ENCODE peak calls at places on chromosome 20, in five cellular contexts. One of them, this sample, is unnamed.

GRCh38 chr20:33490023-33490933 is at the start of gene CBFA2T2:
- DNase-seq in body of pancreas: no peak
- DNase-seq in GM12892: no peak
- DNase-seq in HepG2: peak
- DNase-seq in uterus: peak
- DNase-seq in this sample: peak

GRCh38 chr20:53949319-53949839 is 121.0 kb downstream of the BCAS1 start:
- DNase-seq in body of pancreas: no peak
- DNase-seq in GM12892: no peak
- DNase-seq in HepG2: no peak
- DNase-seq in uterus: no peak
- DNase-seq in this sample: peak

GRCh38 chr20:5400164-5400762 is 83.5 kb upstream of the PROKR2 start:
- DNase-seq in body of pancreas: no peak
- DNase-seq in GM12892: no peak
- DNase-seq in HepG2: peak
- DNase-seq in uterus: no peak
- DNase-seq in this sample: no peak

GRCh38 chr20:18103497-18103896 is 34.2 kb upstream of the KAT14 start:
- DNase-seq in body of pancreas: no peak
- DNase-seq in GM12892: no peak
- DNase-seq in HepG2: peak
- DNase-seq in uterus: no peak
- DNase-seq in this sample: peak

GRCh38 chr20:58715709-58716475 is 23.3 kb downstream of the NPEPL1 start:
- DNase-seq in body of pancreas: no peak
- DNase-seq in GM12892: no peak
- DNase-seq in HepG2: no peak
- DNase-seq in uterus: no peak
- DNase-seq in this sample: peak

GRCh38 chr20:38129893-38130609 is 35.0 kb downstream of the TGM2 start:
- DNase-seq in body of pancreas: no peak
- DNase-seq in GM12892: no peak
- DNase-seq in HepG2: no peak
- DNase-seq in uterus: peak
- DNase-seq in this sample: no peak

GRCh38 chr20:53981752-53982437 is 88.5 kb downstream of the BCAS1 start:
- DNase-seq in body of pancreas: no peak
- DNase-seq in GM12892: no peak
- DNase-seq in HepG2: no peak
- DNase-seq in uterus: no peak
- DNase-seq in this sample: no peak

GRCh38 chr20:329325-329695 is 4.0 kb downstream of the SOX12 start:
- DNase-seq in body of pancreas: no peak
- DNase-seq in GM12892: no peak
- DNase-seq in HepG2: no peak
- DNase-seq in uterus: no peak
- DNase-seq in this sample: no peak

GRCh38 chr20:54573838-54574237 is 98.4 kb downstream of the DOK5 start:
- DNase-seq in body of pancreas: no peak
- DNase-seq in GM12892: no peak
- DNase-seq in HepG2: no peak
- DNase-seq in uterus: no peak
- DNase-seq in this sample: no peak

GRCh38 chr20:15699431-15700146 is 873.7 kb downstream of the KIF16B start:
- DNase-seq in body of pancreas: no peak
- DNase-seq in GM12892: no peak
- DNase-seq in HepG2: no peak
- DNase-seq in uterus: no peak
- DNase-seq in this sample: no peak

GRCh38 chr20:5364136-5364821 is 47.5 kb upstream of the PROKR2 start:
- DNase-seq in body of pancreas: no peak
- DNase-seq in GM12892: no peak
- DNase-seq in HepG2: no peak
- DNase-seq in uterus: no peak
- DNase-seq in this sample: no peak

GRCh38 chr20:43721429-43722152 is 5.2 kb downstream of the GTSF1L start:
- DNase-seq in body of pancreas: no peak
- DNase-seq in GM12892: no peak
- DNase-seq in HepG2: no peak
- DNase-seq in uterus: no peak
- DNase-seq in this sample: no peak

GRCh38 chr20:18506744-18507143 is 996 bp upstream of the SEC23B start:
- DNase-seq in body of pancreas: no peak
- DNase-seq in GM12892: no peak
- DNase-seq in HepG2: no peak
- DNase-seq in uterus: no peak
- DNase-seq in this sample: no peak

GRCh38 chr20:32626859-32627636 is 41.9 kb upstream of the NOL4L start:
- DNase-seq in body of pancreas: no peak
- DNase-seq in GM12892: no peak
- DNase-seq in HepG2: no peak
- DNase-seq in uterus: no peak
- DNase-seq in this sample: no peak

GRCh38 chr20:59723108-59723500 is 118.8 kb downstream of the PHACTR3 start:
- DNase-seq in body of pancreas: no peak
- DNase-seq in GM12892: no peak
- DNase-seq in HepG2: no peak
- DNase-seq in uterus: no peak
- DNase-seq in this sample: no peak

GRCh38 chr20:5663396-5663795 is 86.8 kb upstream of the SHLD1 start:
- DNase-seq in body of pancreas: no peak
- DNase-seq in GM12892: no peak
- DNase-seq in HepG2: peak
- DNase-seq in uterus: no peak
- DNase-seq in this sample: no peak

DNA sequence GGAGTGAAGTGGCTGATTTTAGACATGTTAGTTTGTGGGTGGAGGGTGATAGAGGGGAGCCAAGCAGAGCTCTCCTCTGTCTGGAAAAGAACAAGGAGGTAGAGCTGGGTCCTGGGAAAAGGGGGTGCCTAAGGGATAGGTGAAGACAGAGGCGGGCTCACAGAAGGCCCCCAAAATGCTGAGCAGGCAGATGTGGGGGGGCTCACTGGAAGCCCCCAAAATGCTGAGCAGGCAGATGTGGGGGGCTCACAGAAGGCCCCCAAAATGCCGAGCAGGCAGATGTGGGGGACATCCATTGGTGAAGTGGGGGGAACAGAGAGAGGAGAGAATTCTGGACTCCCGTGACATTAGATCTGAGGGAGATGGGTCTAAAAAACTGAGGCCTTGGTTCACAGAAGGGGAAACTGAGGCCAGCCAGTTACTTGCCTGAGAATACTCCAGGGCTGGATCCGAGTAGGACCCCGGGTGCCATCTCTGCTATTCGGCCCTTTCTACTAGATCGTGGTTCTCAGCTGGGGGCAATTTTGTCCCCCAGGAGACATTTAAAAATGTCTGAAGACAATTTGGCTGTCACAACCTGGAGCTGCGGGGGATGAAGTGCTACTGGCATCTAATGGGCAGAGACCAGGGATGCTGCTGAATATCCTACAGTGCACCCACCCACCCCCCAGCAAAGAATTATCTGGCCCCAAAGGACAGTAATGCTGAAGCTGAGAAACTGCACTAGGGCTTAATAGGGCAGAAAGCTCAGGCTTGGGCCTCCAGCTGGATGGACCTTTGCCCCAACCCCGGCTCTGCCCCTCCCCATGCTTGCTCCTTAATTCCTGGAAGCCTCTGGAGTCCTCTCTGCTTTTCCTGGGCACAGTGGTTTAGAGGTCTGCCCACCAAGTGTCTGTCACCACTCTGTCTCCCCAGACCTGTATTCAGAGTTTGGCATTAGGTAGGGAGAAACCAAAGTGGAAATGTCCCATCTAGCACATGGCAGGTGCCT is 2.1 kb downstream of the LPIN3 start:
- DNase-seq in body of pancreas: no peak
- DNase-seq in GM12892: no peak
- DNase-seq in HepG2: no peak
- DNase-seq in uterus: no peak
- DNase-seq in this sample: no peak
- TF ChIP-seq POLR2A in body of pancreas: no peak
- TF ChIP-seq POLR2A in GM12892: no peak
- TF ChIP-seq POLR2A in HepG2: no peak
- TF ChIP-seq POLR2A in uterus: no peak
- TF ChIP-seq POLR2A in this sample: no peak

GRCh38 chr20:62972270-62973032 is 19.9 kb downstream of the SLC17A9 start:
- DNase-seq in body of pancreas: peak
- DNase-seq in GM12892: peak
- DNase-seq in HepG2: peak
- DNase-seq in uterus: peak
- DNase-seq in this sample: peak
- TF ChIP-seq POLR2A in body of pancreas: no peak
- TF ChIP-seq POLR2A in GM12892: no peak
- TF ChIP-seq POLR2A in HepG2: no peak
- TF ChIP-seq POLR2A in uterus: no peak
- TF ChIP-seq POLR2A in this sample: no peak

GRCh38 chr20:3786665-3787639 is at the start of gene CENPB:
- DNase-seq in body of pancreas: peak
- DNase-seq in GM12892: peak
- DNase-seq in HepG2: peak
- DNase-seq in uterus: peak
- DNase-seq in this sample: peak
- TF ChIP-seq POLR2A in body of pancreas: no peak
- TF ChIP-seq POLR2A in GM12892: peak
- TF ChIP-seq POLR2A in HepG2: no peak
- TF ChIP-seq POLR2A in uterus: peak
- TF ChIP-seq POLR2A in this sample: no peak

GRCh38 chr20:8153281-8153908 is 21.3 kb downstream of the PLCB1 start:
- DNase-seq in body of pancreas: no peak
- DNase-seq in GM12892: no peak
- DNase-seq in HepG2: no peak
- DNase-seq in uterus: no peak
- DNase-seq in this sample: no peak

GRCh38 chr20:8151371-8151770 is 19.3 kb downstream of the PLCB1 start:
- DNase-seq in body of pancreas: no peak
- DNase-seq in GM12892: no peak
- DNase-seq in HepG2: no peak
- DNase-seq in uterus: no peak
- DNase-seq in this sample: no peak

GRCh38 chr20:8152847-8153246 is 20.8 kb downstream of the PLCB1 start:
- DNase-seq in body of pancreas: no peak
- DNase-seq in GM12892: no peak
- DNase-seq in HepG2: no peak
- DNase-seq in uterus: no peak
- DNase-seq in this sample: no peak

GRCh38 chr20:8150591-8150990 is 18.5 kb downstream of the PLCB1 start:
- DNase-seq in body of pancreas: no peak
- DNase-seq in GM12892: no peak
- DNase-seq in HepG2: no peak
- DNase-seq in uterus: no peak
- DNase-seq in this sample: no peak

GRCh38 chr20:8152183-8152582 is 20.1 kb downstream of the PLCB1 start:
- DNase-seq in body of pancreas: no peak
- DNase-seq in GM12892: no peak
- DNase-seq in HepG2: no peak
- DNase-seq in uterus: no peak
- DNase-seq in this sample: no peak
- TF ChIP-seq POLR2A in body of pancreas: no peak
- TF ChIP-seq POLR2A in GM12892: no peak
- TF ChIP-seq POLR2A in HepG2: no peak
- TF ChIP-seq POLR2A in uterus: no peak
- TF ChIP-seq POLR2A in this sample: no peak

GRCh38 chr20:50425076-50425475 is 85.1 kb upstream of the PTPN1 start:
- DNase-seq in body of pancreas: no peak
- DNase-seq in GM12892: no peak
- DNase-seq in HepG2: peak
- DNase-seq in uterus: no peak
- DNase-seq in this sample: no peak

GRCh38 chr20:50429412-50429811 is 80.8 kb upstream of the PTPN1 start:
- DNase-seq in body of pancreas: no peak
- DNase-seq in GM12892: no peak
- DNase-seq in HepG2: no peak
- DNase-seq in uterus: no peak
- DNase-seq in this sample: no peak

GRCh38 chr20:50428463-50428828 is 81.7 kb upstream of the PTPN1 start:
- DNase-seq in body of pancreas: no peak
- DNase-seq in GM12892: no peak
- DNase-seq in HepG2: no peak
- DNase-seq in uterus: no peak
- DNase-seq in this sample: no peak

GRCh38 chr20:50426865-50427739 is 83.1 kb upstream of the PTPN1 start:
- DNase-seq in body of pancreas: no peak
- DNase-seq in GM12892: no peak
- DNase-seq in HepG2: no peak
- DNase-seq in uterus: no peak
- DNase-seq in this sample: no peak

GRCh38 chr20:50427740-50428462 is 82.3 kb upstream of the PTPN1 start:
- DNase-seq in body of pancreas: peak
- DNase-seq in GM12892: no peak
- DNase-seq in HepG2: no peak
- DNase-seq in uterus: peak
- DNase-seq in this sample: peak
- TF ChIP-seq POLR2A in body of pancreas: no peak
- TF ChIP-seq POLR2A in GM12892: no peak
- TF ChIP-seq POLR2A in HepG2: no peak
- TF ChIP-seq POLR2A in uterus: no peak
- TF ChIP-seq POLR2A in this sample: no peak

DNA sequence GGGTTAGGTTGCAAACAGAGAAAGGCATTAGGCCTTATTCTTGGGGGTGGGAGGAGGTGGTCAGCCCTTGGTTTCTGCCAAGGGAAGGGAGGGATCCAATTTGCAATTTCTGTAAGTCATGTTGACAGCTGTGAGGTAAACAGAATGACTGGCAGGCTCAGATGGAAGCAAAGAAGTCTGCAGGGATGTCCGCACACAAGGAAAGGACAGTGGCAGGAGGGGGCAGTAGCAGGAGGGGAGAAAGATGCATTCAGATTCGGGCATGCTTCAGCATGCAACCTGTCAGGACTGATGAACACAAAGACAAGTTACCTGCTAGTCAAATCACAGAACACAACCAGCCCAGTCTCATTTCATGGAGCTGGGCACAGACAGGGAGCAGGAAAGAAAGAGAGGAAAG is 217.9 kb upstream of the FOXA2 start:
- DNase-seq in body of pancreas: no peak
- DNase-seq in GM12892: no peak
- DNase-seq in HepG2: no peak
- DNase-seq in uterus: no peak
- DNase-seq in this sample: no peak
- TF ChIP-seq POLR2A in body of pancreas: no peak
- TF ChIP-seq POLR2A in GM12892: no peak
- TF ChIP-seq POLR2A in HepG2: no peak
- TF ChIP-seq POLR2A in uterus: no peak
- TF ChIP-seq POLR2A in this sample: no peak

GRCh38 chr20:50415516-50416268 is 94.5 kb upstream of the PTPN1 start:
- DNase-seq in body of pancreas: peak
- DNase-seq in GM12892: no peak
- DNase-seq in HepG2: peak
- DNase-seq in uterus: peak
- DNase-seq in this sample: peak
- TF ChIP-seq POLR2A in body of pancreas: peak
- TF ChIP-seq POLR2A in GM12892: no peak
- TF ChIP-seq POLR2A in HepG2: peak
- TF ChIP-seq POLR2A in uterus: peak
- TF ChIP-seq POLR2A in this sample: no peak

This sample was measured in lower leg skin.